ENCODE peak calls at places on chromosomes 2 and 18, in four cellular contexts. H, G, A and U are unnamed samples.

GRCh38 chr2:203869207-203869606 is 1.6 kb downstream of the CTLA4 start:
- DNase-seq in H (no peak), G (no peak), A (no peak), U (no peak)

GRCh38 chr2:142180820-142181533 is 50.2 kb upstream of the LRP1B start:
- DNase-seq in G (no peak), A (peak; percentile 11), H (peak; percentile 48), U (peak; percentile 30)

GRCh38 chr2:96769816-96770215 is 9.1 kb downstream of the CNNM4 start:
- DNase-seq in A (no peak), G (peak; percentile 80), H (no peak), U (peak; percentile 97)

GRCh38 chr2:67304300-67304890 is 92.7 kb upstream of the ETAA1 start:
- DNase-seq in H (no peak), G (no peak), A (no peak), U (no peak)

GRCh38 chr2:42878581-42878980 is 86.2 kb upstream of the HAAO start:
- DNase-seq in G (no peak), A (no peak), H (no peak), U (no peak)

GRCh38 chr18:59301974-59302373 is 16.5 kb downstream of the CPLX4 start:
- DNase-seq in G (no peak), A (no peak), H (no peak), U (no peak)

GRCh38 chr2:119354860-119355259 is 11.8 kb downstream of the C2orf76 start:
- DNase-seq in G (no peak), A (no peak), H (no peak), U (no peak)

GRCh38 chr2:115414461-115414860 is 972.0 kb downstream of the DPP10 start:
- DNase-seq in G (no peak), A (peak; percentile 70), H (no peak), U (no peak)

GRCh38 chr2:59196511-59196910 is 955.4 kb upstream of the FANCL start:
- DNase-seq in G (no peak), A (peak; percentile 43), H (no peak), U (no peak)

GRCh38 chr2:175690113-175690716 is 311.9 kb downstream of the LNPK start:
- DNase-seq in G (no peak), A (peak; percentile 83), H (peak; percentile 58), U (peak; percentile 7)

GRCh38 chr2:17083902-17084301 is 418.3 kb upstream of the CYRIA start:
- DNase-seq in A (peak; percentile 66), H (no peak), G (no peak), U (no peak)

GRCh38 chr2:187138240-187138639 is 289.3 kb upstream of the ZSWIM2 start:
- DNase-seq in G (peak; percentile 38), A (peak; percentile 70), H (peak; percentile 24), U (no peak)

GRCh38 chr2:238954841-238955521 is 107.1 kb downstream of the TWIST2 start:
- DNase-seq in A (peak; percentile 81), H (no peak), G (no peak), U (no peak)
- TF ChIP-seq CTCF in A (no peak), H (no peak), G (no peak), U (no peak)

DNA sequence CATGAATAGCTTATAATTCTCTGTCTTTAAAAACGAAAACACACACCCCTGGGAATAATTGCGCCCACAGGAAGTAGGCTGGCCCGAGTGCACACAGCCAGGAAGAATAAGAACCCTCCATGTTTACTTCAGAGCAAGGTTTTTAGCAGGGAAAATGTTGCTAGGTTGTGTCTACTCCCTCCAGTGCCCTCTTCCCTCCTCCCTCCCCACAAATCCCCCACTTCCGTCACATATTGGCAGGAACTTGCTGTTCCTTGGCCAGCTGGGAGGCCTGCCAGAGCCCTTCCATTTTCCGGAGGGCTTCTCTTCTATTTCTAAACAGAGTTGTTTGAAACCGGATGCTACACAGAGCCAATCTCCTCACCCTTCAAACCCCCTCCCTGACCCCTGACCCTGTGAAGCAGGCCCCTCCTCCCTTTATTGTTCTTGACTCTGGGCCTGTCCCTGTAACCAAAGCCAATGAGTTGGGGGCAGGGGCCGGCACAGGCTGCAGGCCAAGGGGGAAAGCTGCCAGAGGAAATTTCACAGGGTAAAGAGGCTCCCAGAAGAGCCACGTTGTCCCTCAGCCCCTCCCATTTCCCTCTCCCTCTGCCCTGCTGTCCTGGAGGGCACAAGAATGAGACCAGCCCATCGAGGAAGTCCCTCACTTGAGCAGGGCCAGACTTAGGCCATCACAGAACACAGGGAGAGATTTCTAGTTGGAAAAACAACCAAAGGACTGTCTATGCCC is 49.8 kb upstream of the LGALSL start:
- DNase-seq in H (no peak), G (peak; percentile 88), A (peak; percentile 98), U (peak; percentile 88)
- H3K4me3 ChIP-seq in H (no peak overlapping the region), G (peak overlapping the region; percentile 28), A (no peak overlapping the region), U (no peak overlapping the region)

GRCh38 chr2:26469955-26470354 is 8.0 kb downstream of the OTOF start:
- DNase-seq in A (no peak), H (no peak), G (no peak), U (no peak)

GRCh38 chr2:26470601-26471260 is 7.2 kb downstream of the OTOF start:
- DNase-seq in A (no peak), G (no peak), H (no peak), U (no peak)

GRCh38 chr2:26471766-26472706 is 5.9 kb downstream of the OTOF start:
- DNase-seq in G (no peak), A (no peak), H (no peak), U (no peak)

GRCh38 chr2:26472821-26473655 is 4.9 kb downstream of the OTOF start:
- DNase-seq in G (no peak), A (no peak), H (no peak), U (no peak)

GRCh38 chr2:26471278-26471677 is 6.6 kb downstream of the OTOF start:
- DNase-seq in G (no peak), H (no peak), A (no peak), U (no peak)
- TF ChIP-seq CTCF in G (no peak), H (no peak), A (no peak), U (no peak)

DNA sequence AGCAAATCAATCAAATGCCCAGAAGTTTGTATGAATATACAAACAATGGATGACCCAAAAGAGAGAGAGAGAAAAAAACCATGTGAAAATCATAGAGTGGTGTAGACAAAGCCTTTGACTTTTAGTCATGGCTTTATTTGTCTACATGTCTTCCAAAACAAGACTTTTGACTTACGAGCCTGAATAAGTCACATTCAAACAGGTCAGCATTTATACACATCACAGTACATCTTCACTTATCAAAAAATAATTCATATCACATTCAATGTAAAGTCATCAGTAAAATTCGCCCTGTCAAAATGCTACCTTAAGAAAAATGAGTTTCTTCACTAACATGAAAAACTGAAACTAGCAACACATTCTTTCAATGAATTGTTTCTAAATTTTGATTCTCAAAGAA is 1.9 kb downstream of the IFIH1 start:
- DNase-seq in H (no peak), G (no peak), A (no peak), U (no peak)
- H3K4me3 ChIP-seq in H (no peak overlapping the region), G (peak overlapping the region; percentile 78), A (peak overlapping the region; percentile 86), U (no peak overlapping the region)